ENCODE peak calls at places on chromosomes 4 and X, in ten cellular contexts. A, R, J, Y, H, U, E, P, L and W are unnamed samples.

GRCh38 chrX:68669872-68670271 is 22.4 kb downstream of the STARD8 start:
- DNase-seq in A (no peak), R (no peak), J (no peak), Y (no peak), H (no peak), U (no peak), E (no peak), P (no peak), L (no peak), W (no peak)

GRCh38 chr4:121696641-121697461 is at the start of gene ANXA5:
- DNase-seq in A (peak), R (peak), J (peak), Y (peak), H (peak), U (no peak), E (peak), P (peak), L (peak), W (peak)

GRCh38 chrX:119826399-119826959 is 26.3 kb downstream of the UPF3B start:
- DNase-seq in A (no peak), R (no peak), J (no peak), Y (no peak), H (no peak), U (no peak), E (no peak), P (no peak), L (peak), W (peak)

GRCh38 chrX:103183912-103184311 is 31.0 kb upstream of the BEX4 start:
- DNase-seq in A (no peak), R (no peak), J (no peak), Y (no peak), H (no peak), U (no peak), E (no peak), P (no peak), L (no peak), W (no peak)

GRCh38 chrX:119410027-119410819 is 11.1 kb downstream of the SLC25A43 start:
- DNase-seq in A (peak), R (no peak), J (peak), Y (no peak), H (no peak), U (no peak), E (peak), P (no peak), L (peak), W (peak)

GRCh38 chrX:153970398-153971123 is 1.1 kb downstream of the HCFC1 start:
- DNase-seq in A (peak), R (peak), J (no peak), Y (no peak), H (no peak), U (peak), E (peak), P (no peak), L (peak), W (peak)

GRCh38 chr4:98712607-98713006 is 54.2 kb upstream of the TSPAN5 start:
- DNase-seq in A (no peak), R (no peak), J (no peak), Y (no peak), H (no peak), U (no peak), E (no peak), P (no peak), L (no peak), W (no peak)

GRCh38 chrX:130081421-130082045 is 28.8 kb downstream of the ELF4 start:
- DNase-seq in A (no peak), R (peak), J (no peak), Y (no peak), H (no peak), U (no peak), E (no peak), P (no peak), L (no peak), W (no peak)

GRCh38 chrX:16462912-16463311 is 187.0 kb upstream of the S100G start:
- DNase-seq in A (no peak), R (peak), J (no peak), Y (no peak), H (no peak), U (no peak), E (no peak), P (no peak), L (peak), W (no peak)

GRCh38 chr4:55036405-55036804 is 89.0 kb downstream of the KDR start:
- DNase-seq in A (no peak), R (no peak), J (no peak), Y (no peak), H (no peak), U (no peak), E (no peak), P (no peak), L (no peak), W (no peak)

GRCh38 chrX:22365460-22365859 is 92.7 kb downstream of the CBLL2 start:
- DNase-seq in A (no peak), R (no peak), J (no peak), Y (no peak), H (no peak), U (no peak), E (peak), P (no peak), L (peak), W (no peak)

GRCh38 chrX:153744210-153745066 is 19.6 kb upstream of the PLXNB3 start:
- DNase-seq in A (peak), R (no peak), J (no peak), Y (no peak), H (no peak), U (no peak), E (no peak), P (no peak), L (no peak), W (no peak)

GRCh38 chrX:2819345-2820130 is 9.2 kb upstream of the GYG2 start:
- DNase-seq in A (no peak), R (no peak), J (peak), Y (no peak), H (no peak), U (no peak), E (peak), P (no peak), L (peak), W (peak)

GRCh38 chrX:68292471-68292870 is 140.8 kb downstream of the OPHN1 start:
- DNase-seq in A (no peak), R (no peak), J (no peak), Y (no peak), H (no peak), U (no peak), E (no peak), P (no peak), L (no peak), W (no peak)